ENCODE peak calls at places on chromosomes 11 and 22, in five cellular contexts. One of them, this sample, is unnamed.

GRCh38 chr22:35842519-35842913 is 124.8 kb downstream of the APOL5 start:
- DNase-seq in IMR-90: no peak
- DNase-seq in mesendoderm: peak
- DNase-seq in neuronal stem cell: no peak
- DNase-seq in H9: no peak
- DNase-seq in this sample: no peak

GRCh38 chr11:1546536-1547466 is 25.3 kb downstream of the DUSP8 start:
- DNase-seq in IMR-90: peak
- DNase-seq in mesendoderm: peak
- DNase-seq in neuronal stem cell: peak
- DNase-seq in H9: peak
- DNase-seq in this sample: peak

GRCh38 chr11:92707173-92707619 is 262.3 kb upstream of the MTNR1B start:
- DNase-seq in IMR-90: no peak
- DNase-seq in mesendoderm: no peak
- DNase-seq in neuronal stem cell: no peak
- DNase-seq in H9: no peak
- DNase-seq in this sample: no peak

GRCh38 chr11:79485694-79486093 is 44.9 kb upstream of the TENM4 start:
- DNase-seq in IMR-90: no peak
- DNase-seq in mesendoderm: peak
- DNase-seq in neuronal stem cell: no peak
- DNase-seq in H9: peak
- DNase-seq in this sample: no peak

GRCh38 chr11:69499946-69500284 is 18.5 kb downstream of the LINC01488 start:
- DNase-seq in IMR-90: no peak
- DNase-seq in mesendoderm: no peak
- DNase-seq in neuronal stem cell: no peak
- DNase-seq in H9: no peak
- DNase-seq in this sample: peak

GRCh38 chr11:46237248-46238077 is 40.0 kb upstream of the CREB3L1 start:
- DNase-seq in IMR-90: peak
- DNase-seq in mesendoderm: peak
- DNase-seq in neuronal stem cell: no peak
- DNase-seq in H9: peak
- DNase-seq in this sample: peak

GRCh38 chr11:128501576-128502549 is 85.5 kb downstream of the ETS1 start:
- DNase-seq in IMR-90: peak
- DNase-seq in mesendoderm: peak
- DNase-seq in neuronal stem cell: no peak
- DNase-seq in H9: no peak
- DNase-seq in this sample: peak

GRCh38 chr11:132471491-132471890 is 1060.8 kb downstream of the OPCML start:
- DNase-seq in IMR-90: no peak
- DNase-seq in mesendoderm: no peak
- DNase-seq in neuronal stem cell: no peak
- DNase-seq in H9: no peak
- DNase-seq in this sample: no peak

GRCh38 chr11:120511804-120512726 is 517 bp downstream of the GRIK4 start:
- DNase-seq in IMR-90: no peak
- DNase-seq in mesendoderm: no peak
- DNase-seq in neuronal stem cell: no peak
- DNase-seq in H9: no peak
- DNase-seq in this sample: no peak

GRCh38 chr22:26779108-26779507 is 121.7 kb downstream of the MIAT start:
- DNase-seq in IMR-90: no peak
- DNase-seq in mesendoderm: no peak
- DNase-seq in neuronal stem cell: no peak
- DNase-seq in H9: no peak
- DNase-seq in this sample: no peak

GRCh38 chr11:8871283-8871775 is 39.7 kb upstream of the AKIP1 start:
- DNase-seq in IMR-90: peak
- DNase-seq in mesendoderm: peak
- DNase-seq in neuronal stem cell: peak
- DNase-seq in H9: no peak
- DNase-seq in this sample: peak

DNA sequence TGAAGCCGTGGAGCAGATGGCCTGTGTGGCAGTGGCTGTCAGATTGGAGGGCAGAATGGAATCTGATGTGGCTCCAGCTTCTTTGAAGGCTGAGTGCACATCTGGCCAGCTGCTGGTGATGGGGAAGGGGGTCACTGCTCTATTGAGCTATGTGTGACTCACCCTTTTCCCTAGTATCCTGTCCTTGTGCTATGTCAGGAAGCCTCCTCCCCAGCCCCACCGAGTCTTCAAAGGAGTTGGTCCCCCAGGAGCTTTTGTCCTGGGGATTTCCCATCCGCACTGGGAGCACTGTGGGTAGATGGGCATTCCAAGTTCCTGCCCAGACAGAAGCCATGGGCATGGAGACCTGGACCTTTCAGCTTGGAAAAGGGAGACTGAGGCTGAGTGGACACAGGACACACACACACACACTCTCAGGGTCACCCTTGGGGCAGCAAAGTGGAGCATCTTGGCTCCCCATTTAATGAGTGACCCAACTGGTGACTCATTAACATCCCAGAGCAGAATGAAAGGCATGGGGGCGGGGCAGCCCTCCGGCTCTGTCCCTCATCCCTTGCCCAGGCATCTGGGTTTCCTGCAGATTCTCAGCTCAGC is 3.3 kb downstream of the SERPINH1 start:
- DNase-seq in IMR-90: peak
- DNase-seq in mesendoderm: peak
- DNase-seq in neuronal stem cell: no peak
- DNase-seq in H9: peak
- DNase-seq in this sample: peak
- H3K9ac ChIP-seq in IMR-90: peak
- H3K9ac ChIP-seq in mesendoderm: peak
- H3K9ac ChIP-seq in neuronal stem cell: no peak
- H3K9ac ChIP-seq in H9: no peak
- H3K9ac ChIP-seq in this sample: peak

GRCh38 chr22:30279389-30279788 is 9.9 kb downstream of the CASTOR1 start:
- DNase-seq in IMR-90: no peak
- DNase-seq in mesendoderm: no peak
- DNase-seq in neuronal stem cell: no peak
- DNase-seq in H9: no peak
- DNase-seq in this sample: no peak
- H3K23ac ChIP-seq in IMR-90: no peak
- H3K23ac ChIP-seq in mesendoderm: no peak
- H3K23ac ChIP-seq in neuronal stem cell: peak
- H3K23ac ChIP-seq in H9: no peak
- H3K23ac ChIP-seq in this sample: no peak

DNA sequence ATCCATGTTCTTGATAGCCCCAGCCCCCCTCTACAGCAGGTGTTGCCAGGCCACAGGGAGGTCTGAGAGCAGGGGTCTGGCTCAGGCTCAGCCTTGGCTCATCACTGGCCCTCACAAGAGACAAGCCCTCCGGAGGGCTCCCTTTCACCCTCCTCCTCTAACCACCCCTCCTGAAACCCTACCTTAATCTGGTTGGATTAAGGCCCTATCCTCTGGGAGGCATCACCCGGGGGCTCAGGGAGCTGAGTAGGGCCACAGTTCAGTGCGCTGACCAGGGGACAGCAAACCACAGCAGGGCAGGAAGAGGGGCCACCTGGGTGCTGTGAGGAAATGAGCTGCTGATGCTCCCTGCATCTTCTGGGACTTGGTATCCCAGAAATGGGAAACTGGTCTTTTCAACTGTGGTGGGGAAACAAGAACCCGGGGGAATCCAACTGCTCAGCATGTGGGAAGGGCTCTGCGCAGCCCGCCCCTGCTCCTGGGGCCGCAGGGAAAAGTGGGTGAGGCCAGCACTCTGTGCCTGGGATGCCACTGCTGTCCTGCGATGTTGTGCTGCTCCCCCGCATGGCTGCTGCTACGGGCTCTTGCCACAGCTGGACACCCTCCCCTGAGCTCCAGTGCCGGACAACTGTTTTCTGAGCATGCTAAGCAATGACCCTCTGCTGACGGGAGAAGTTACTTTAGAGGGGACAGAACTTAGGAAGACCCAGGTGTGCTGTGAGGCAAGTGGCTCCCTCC is 17.5 kb downstream of the ADORA2A start:
- DNase-seq in IMR-90: no peak
- DNase-seq in mesendoderm: no peak
- DNase-seq in neuronal stem cell: no peak
- DNase-seq in H9: peak
- DNase-seq in this sample: no peak
- H2AK5ac ChIP-seq in IMR-90: peak
- H2AK5ac ChIP-seq in mesendoderm: no peak
- H2AK5ac ChIP-seq in neuronal stem cell: peak
- H2AK5ac ChIP-seq in H9: no peak
- H2AK5ac ChIP-seq in this sample: no peak

GRCh38 chr11:63491614-63492372 is 826 bp upstream of the PLAAT5 start:
- DNase-seq in IMR-90: peak
- DNase-seq in mesendoderm: peak
- DNase-seq in neuronal stem cell: no peak
- DNase-seq in H9: no peak
- DNase-seq in this sample: no peak
- H3K9ac ChIP-seq in IMR-90: no peak
- H3K9ac ChIP-seq in mesendoderm: peak
- H3K9ac ChIP-seq in neuronal stem cell: no peak
- H3K9ac ChIP-seq in H9: no peak
- H3K9ac ChIP-seq in this sample: peak

GRCh38 chr11:65119670-65119995 is 2.1 kb upstream of the ZNHIT2 start:
- DNase-seq in IMR-90: no peak
- DNase-seq in mesendoderm: no peak
- DNase-seq in neuronal stem cell: no peak
- DNase-seq in H9: no peak
- DNase-seq in this sample: no peak
- H3K23ac ChIP-seq in IMR-90: no peak
- H3K23ac ChIP-seq in mesendoderm: no peak
- H3K23ac ChIP-seq in neuronal stem cell: no peak
- H3K23ac ChIP-seq in H9: no peak
- H3K23ac ChIP-seq in this sample: no peak

GRCh38 chr11:36090351-36091245 is 146.7 kb downstream of the LDLRAD3 start:
- DNase-seq in IMR-90: no peak
- DNase-seq in mesendoderm: no peak
- DNase-seq in neuronal stem cell: no peak
- DNase-seq in H9: peak
- DNase-seq in this sample: no peak

GRCh38 chr11:36089920-36090319 is 146.1 kb downstream of the LDLRAD3 start:
- DNase-seq in IMR-90: no peak
- DNase-seq in mesendoderm: no peak
- DNase-seq in neuronal stem cell: no peak
- DNase-seq in H9: no peak
- DNase-seq in this sample: no peak

GRCh38 chr11:36086366-36086765 is 142.5 kb downstream of the LDLRAD3 start:
- DNase-seq in IMR-90: no peak
- DNase-seq in mesendoderm: peak
- DNase-seq in neuronal stem cell: no peak
- DNase-seq in H9: no peak
- DNase-seq in this sample: no peak

GRCh38 chr11:36091256-36091811 is 147.5 kb downstream of the LDLRAD3 start:
- DNase-seq in IMR-90: peak
- DNase-seq in mesendoderm: peak
- DNase-seq in neuronal stem cell: no peak
- DNase-seq in H9: no peak
- DNase-seq in this sample: peak

DNA sequence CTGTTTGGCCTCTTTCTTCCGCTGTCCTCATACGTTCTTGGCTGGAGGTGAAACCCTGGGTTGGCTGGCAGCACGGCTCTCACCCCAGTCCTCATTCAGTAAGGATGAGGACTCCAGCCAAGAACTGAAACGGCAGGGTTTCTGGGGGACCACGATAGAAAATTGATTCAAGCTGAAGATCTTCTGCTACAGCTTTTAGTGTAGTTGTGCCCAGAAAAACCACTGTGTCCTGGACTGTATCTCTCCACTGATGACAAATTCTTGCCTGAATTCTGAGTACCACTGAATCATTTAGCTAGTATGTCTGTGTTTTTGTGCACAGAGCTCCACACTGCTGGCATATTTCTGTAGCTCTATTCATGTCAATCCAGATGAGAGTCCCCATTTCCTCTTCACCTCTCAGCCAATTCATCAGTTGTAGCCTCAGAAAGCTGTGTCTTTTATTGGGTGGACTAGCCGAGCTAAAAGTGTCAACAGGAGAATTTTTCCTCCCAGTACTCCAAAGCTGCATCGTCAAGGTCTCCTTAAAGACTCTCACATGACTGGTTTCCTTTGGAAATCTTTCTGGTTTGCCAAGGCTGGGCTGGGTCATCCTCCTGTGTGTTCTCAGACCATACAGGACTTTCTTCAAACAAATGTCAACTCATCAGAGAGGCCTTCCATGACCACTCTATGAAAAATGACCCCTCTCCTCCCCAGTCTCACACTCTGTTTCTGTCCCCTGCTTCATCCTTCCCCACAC is 144.5 kb downstream of the LDLRAD3 start:
- DNase-seq in IMR-90: peak
- DNase-seq in mesendoderm: no peak
- DNase-seq in neuronal stem cell: no peak
- DNase-seq in H9: no peak
- DNase-seq in this sample: peak
- H2AK5ac ChIP-seq in IMR-90: peak
- H2AK5ac ChIP-seq in mesendoderm: no peak
- H2AK5ac ChIP-seq in neuronal stem cell: no peak
- H2AK5ac ChIP-seq in H9: no peak
- H2AK5ac ChIP-seq in this sample: no peak

DNA sequence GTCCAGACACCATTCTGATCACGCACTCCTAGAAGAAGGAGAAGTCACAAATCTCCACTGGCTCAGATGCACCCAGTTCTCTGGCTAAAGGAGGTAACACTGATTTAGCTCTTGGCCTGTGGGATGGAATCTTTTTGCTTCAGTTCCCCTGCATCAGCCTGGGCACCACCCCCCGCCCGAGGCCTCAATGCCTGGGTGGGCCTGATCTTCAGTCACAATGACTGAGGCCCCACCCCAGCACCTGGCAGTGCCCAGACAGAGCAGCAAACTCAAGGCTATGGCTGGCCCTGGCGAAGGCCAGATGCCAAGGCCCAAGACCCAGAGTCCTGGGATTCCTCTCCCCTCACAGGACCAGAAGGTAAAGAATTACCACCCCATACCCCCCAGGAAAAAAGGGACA is 5.0 kb downstream of the CYB561A3 start:
- DNase-seq in IMR-90: no peak
- DNase-seq in mesendoderm: no peak
- DNase-seq in neuronal stem cell: no peak
- DNase-seq in H9: no peak
- DNase-seq in this sample: no peak
- H3K9ac ChIP-seq in IMR-90: no peak
- H3K9ac ChIP-seq in mesendoderm: no peak
- H3K9ac ChIP-seq in neuronal stem cell: no peak
- H3K9ac ChIP-seq in H9: no peak
- H3K9ac ChIP-seq in this sample: no peak

GRCh38 chr11:96817488-96817887 is 427.7 kb downstream of the JRKL start:
- DNase-seq in IMR-90: no peak
- DNase-seq in mesendoderm: no peak
- DNase-seq in neuronal stem cell: no peak
- DNase-seq in H9: no peak
- DNase-seq in this sample: peak
- H3K23ac ChIP-seq in IMR-90: no peak
- H3K23ac ChIP-seq in mesendoderm: no peak
- H3K23ac ChIP-seq in neuronal stem cell: no peak
- H3K23ac ChIP-seq in H9: no peak
- H3K23ac ChIP-seq in this sample: no peak

This sample was measured in mesenchymal stem cell.